ENCODE peak calls at places on chromosomes 12 and 14, in nine cellular contexts. One of them, this sample, is unnamed.

GRCh38 chr14:74401504-74402241 is 24.3 kb downstream of the SYNDIG1L start:
- DNase-seq in NAMALWA: peak; percentile 82
- DNase-seq in cardiac septum: peak; percentile 80
- DNase-seq in HEK293T: no peak
- DNase-seq in GM12878: peak; percentile 45
- DNase-seq in AG09309: no peak
- DNase-seq in T47D: no peak
- DNase-seq in heart right ventricle: peak; percentile 21
- DNase-seq in hippocampal formation: no peak
- DNase-seq in this sample: no peak

GRCh38 chr12:52656616-52657015 is 4.6 kb upstream of the KRT2 start:
- DNase-seq in NAMALWA: no peak
- DNase-seq in cardiac septum: no peak
- DNase-seq in HEK293T: no peak
- DNase-seq in GM12878: no peak
- DNase-seq in AG09309: no peak
- DNase-seq in T47D: no peak
- DNase-seq in heart right ventricle: no peak
- DNase-seq in hippocampal formation: no peak
- DNase-seq in this sample: no peak

GRCh38 chr14:105145381-105146180 is 23.0 kb downstream of the JAG2 start:
- DNase-seq in NAMALWA: no peak
- DNase-seq in cardiac septum: no peak
- DNase-seq in HEK293T: no peak
- DNase-seq in GM12878: no peak
- DNase-seq in AG09309: no peak
- DNase-seq in T47D: no peak
- DNase-seq in heart right ventricle: no peak
- DNase-seq in hippocampal formation: no peak
- DNase-seq in this sample: no peak

GRCh38 chr14:51479584-51480305 is 172.0 kb upstream of the FRMD6 start:
- DNase-seq in NAMALWA: no peak
- DNase-seq in cardiac septum: no peak
- DNase-seq in HEK293T: no peak
- DNase-seq in GM12878: peak; percentile 9
- DNase-seq in AG09309: no peak
- DNase-seq in T47D: no peak
- DNase-seq in heart right ventricle: peak; percentile 18
- DNase-seq in hippocampal formation: no peak
- DNase-seq in this sample: no peak

GRCh38 chr12:43578782-43579181 is 26.8 kb upstream of the ADAMTS20 start:
- DNase-seq in NAMALWA: no peak
- DNase-seq in cardiac septum: no peak
- DNase-seq in HEK293T: no peak
- DNase-seq in GM12878: no peak
- DNase-seq in AG09309: no peak
- DNase-seq in T47D: no peak
- DNase-seq in heart right ventricle: no peak
- DNase-seq in hippocampal formation: no peak
- DNase-seq in this sample: no peak

GRCh38 chr14:65352964-65353530 is 59.5 kb upstream of the FUT8 start:
- DNase-seq in NAMALWA: peak; percentile 68
- DNase-seq in cardiac septum: no peak
- DNase-seq in HEK293T: no peak
- DNase-seq in GM12878: no peak
- DNase-seq in AG09309: no peak
- DNase-seq in T47D: no peak
- DNase-seq in heart right ventricle: no peak
- DNase-seq in hippocampal formation: no peak
- DNase-seq in this sample: no peak

GRCh38 chr14:78593949-78594348 is 423.8 kb downstream of the NRXN3 start:
- DNase-seq in NAMALWA: no peak
- DNase-seq in cardiac septum: no peak
- DNase-seq in HEK293T: no peak
- DNase-seq in GM12878: no peak
- DNase-seq in AG09309: no peak
- DNase-seq in T47D: no peak
- DNase-seq in heart right ventricle: no peak
- DNase-seq in hippocampal formation: no peak
- DNase-seq in this sample: peak; percentile 49

GRCh38 chr14:55957950-55958349 is 160.3 kb upstream of the PELI2 start:
- DNase-seq in NAMALWA: no peak
- DNase-seq in cardiac septum: no peak
- DNase-seq in HEK293T: no peak
- DNase-seq in GM12878: no peak
- DNase-seq in AG09309: no peak
- DNase-seq in T47D: no peak
- DNase-seq in heart right ventricle: no peak
- DNase-seq in hippocampal formation: no peak
- DNase-seq in this sample: peak; percentile 37

GRCh38 chr12:47781479-47782371 is 8.7 kb downstream of the SLC48A1 start:
- DNase-seq in NAMALWA: no peak
- DNase-seq in cardiac septum: no peak
- DNase-seq in HEK293T: no peak
- DNase-seq in GM12878: no peak
- DNase-seq in AG09309: no peak
- DNase-seq in T47D: peak; percentile 82
- DNase-seq in heart right ventricle: no peak
- DNase-seq in hippocampal formation: no peak
- DNase-seq in this sample: no peak

GRCh38 chr12:106195638-106196037 is 52.2 kb downstream of the CKAP4 start:
- DNase-seq in NAMALWA: no peak
- DNase-seq in cardiac septum: no peak
- DNase-seq in HEK293T: no peak
- DNase-seq in GM12878: no peak
- DNase-seq in AG09309: peak; percentile 77
- DNase-seq in T47D: no peak
- DNase-seq in heart right ventricle: peak; percentile 16
- DNase-seq in hippocampal formation: peak; percentile 50
- DNase-seq in this sample: no peak

GRCh38 chr12:104387190-104387589 is 69.6 kb upstream of the CHST11 start:
- DNase-seq in NAMALWA: no peak
- DNase-seq in cardiac septum: no peak
- DNase-seq in HEK293T: peak; percentile 20
- DNase-seq in GM12878: no peak
- DNase-seq in AG09309: no peak
- DNase-seq in T47D: no peak
- DNase-seq in heart right ventricle: peak; percentile 22
- DNase-seq in hippocampal formation: no peak
- DNase-seq in this sample: no peak

GRCh38 chr12:47032644-47033043 is 46.8 kb upstream of the PCED1B start:
- DNase-seq in NAMALWA: peak; percentile 59
- DNase-seq in cardiac septum: no peak
- DNase-seq in HEK293T: peak; percentile 8
- DNase-seq in GM12878: no peak
- DNase-seq in AG09309: peak; percentile 44
- DNase-seq in T47D: no peak
- DNase-seq in heart right ventricle: peak; percentile 22
- DNase-seq in hippocampal formation: no peak
- DNase-seq in this sample: no peak

GRCh38 chr12:56256326-56256960 is 1.7 kb downstream of the ANKRD52 start:
- DNase-seq in NAMALWA: no peak
- DNase-seq in cardiac septum: no peak
- DNase-seq in HEK293T: no peak
- DNase-seq in GM12878: no peak
- DNase-seq in AG09309: no peak
- DNase-seq in T47D: no peak
- DNase-seq in heart right ventricle: no peak
- DNase-seq in hippocampal formation: no peak
- DNase-seq in this sample: no peak

GRCh38 chr14:48456051-48456450 is 780.6 kb upstream of the MDGA2 start:
- DNase-seq in NAMALWA: no peak
- DNase-seq in cardiac septum: no peak
- DNase-seq in HEK293T: no peak
- DNase-seq in GM12878: no peak
- DNase-seq in AG09309: no peak
- DNase-seq in T47D: no peak
- DNase-seq in heart right ventricle: no peak
- DNase-seq in hippocampal formation: no peak
- DNase-seq in this sample: no peak

GRCh38 chr14:21104448-21105060 is 3.7 kb downstream of the TMEM253 start:
- DNase-seq in NAMALWA: peak; percentile 79
- DNase-seq in cardiac septum: peak; percentile 87
- DNase-seq in HEK293T: peak; percentile 74
- DNase-seq in GM12878: no peak
- DNase-seq in AG09309: no peak
- DNase-seq in T47D: no peak
- DNase-seq in heart right ventricle: peak; percentile 73
- DNase-seq in hippocampal formation: peak; percentile 77
- DNase-seq in this sample: peak; percentile 75

GRCh38 chr14:103688906-103689902 is 26.0 kb downstream of the XRCC3 start:
- DNase-seq in NAMALWA: peak; percentile 86
- DNase-seq in cardiac septum: no peak
- DNase-seq in HEK293T: no peak
- DNase-seq in GM12878: peak; percentile 53
- DNase-seq in AG09309: no peak
- DNase-seq in T47D: no peak
- DNase-seq in heart right ventricle: no peak
- DNase-seq in hippocampal formation: peak; percentile 58
- DNase-seq in this sample: peak; percentile 31

GRCh38 chr12:7439579-7440505 is 4.1 kb downstream of the CD163L1 start:
- DNase-seq in NAMALWA: no peak
- DNase-seq in cardiac septum: peak; percentile 81
- DNase-seq in HEK293T: peak; percentile 32
- DNase-seq in GM12878: no peak
- DNase-seq in AG09309: no peak
- DNase-seq in T47D: no peak
- DNase-seq in heart right ventricle: peak; percentile 8
- DNase-seq in hippocampal formation: no peak
- DNase-seq in this sample: no peak

GRCh38 chr12:509494-509893 is 49.8 kb downstream of the B4GALNT3 start:
- DNase-seq in NAMALWA: no peak
- DNase-seq in cardiac septum: peak; percentile 73
- DNase-seq in HEK293T: no peak
- DNase-seq in GM12878: no peak
- DNase-seq in AG09309: no peak
- DNase-seq in T47D: no peak
- DNase-seq in heart right ventricle: no peak
- DNase-seq in hippocampal formation: no peak
- DNase-seq in this sample: no peak

GRCh38 chr14:54025661-54026060 is 69.0 kb upstream of the BMP4 start:
- DNase-seq in NAMALWA: peak; percentile 34
- DNase-seq in cardiac septum: no peak
- DNase-seq in HEK293T: peak; percentile 28
- DNase-seq in GM12878: no peak
- DNase-seq in AG09309: peak; percentile 3
- DNase-seq in T47D: peak; percentile 48
- DNase-seq in heart right ventricle: peak; percentile 3
- DNase-seq in hippocampal formation: no peak
- DNase-seq in this sample: no peak

GRCh38 chr12:108367436-108367835 is 28.3 kb upstream of the CMKLR1 start:
- DNase-seq in NAMALWA: no peak
- DNase-seq in cardiac septum: no peak
- DNase-seq in HEK293T: no peak
- DNase-seq in GM12878: no peak
- DNase-seq in AG09309: peak; percentile 86
- DNase-seq in T47D: no peak
- DNase-seq in heart right ventricle: no peak
- DNase-seq in hippocampal formation: no peak
- DNase-seq in this sample: peak; percentile 28

GRCh38 chr14:103969961-103970360 is 27.6 kb upstream of the RD3L start:
- DNase-seq in NAMALWA: no peak
- DNase-seq in cardiac septum: no peak
- DNase-seq in HEK293T: no peak
- DNase-seq in GM12878: no peak
- DNase-seq in AG09309: no peak
- DNase-seq in T47D: no peak
- DNase-seq in heart right ventricle: no peak
- DNase-seq in hippocampal formation: no peak
- DNase-seq in this sample: no peak

GRCh38 chr12:107184359-107184980 is 91.1 kb upstream of the CRY1 start:
- DNase-seq in NAMALWA: no peak
- DNase-seq in cardiac septum: no peak
- DNase-seq in HEK293T: peak; percentile 24
- DNase-seq in GM12878: no peak
- DNase-seq in AG09309: no peak
- DNase-seq in T47D: no peak
- DNase-seq in heart right ventricle: no peak
- DNase-seq in hippocampal formation: no peak
- DNase-seq in this sample: no peak

GRCh38 chr12:122049827-122050226 is 28.1 kb downstream of the BCL7A start:
- DNase-seq in NAMALWA: no peak
- DNase-seq in cardiac septum: no peak
- DNase-seq in HEK293T: no peak
- DNase-seq in GM12878: no peak
- DNase-seq in AG09309: no peak
- DNase-seq in T47D: no peak
- DNase-seq in heart right ventricle: no peak
- DNase-seq in hippocampal formation: no peak
- DNase-seq in this sample: no peak

GRCh38 chr14:100305446-100306255 is 593 bp downstream of the SLC25A29 start:
- DNase-seq in NAMALWA: no peak
- DNase-seq in cardiac septum: no peak
- DNase-seq in HEK293T: no peak
- DNase-seq in GM12878: no peak
- DNase-seq in AG09309: no peak
- DNase-seq in T47D: peak; percentile 64
- DNase-seq in heart right ventricle: peak; percentile 21
- DNase-seq in hippocampal formation: no peak
- DNase-seq in this sample: no peak

GRCh38 chr14:90416649-90417237 is 19.9 kb downstream of the CALM1 start:
- DNase-seq in NAMALWA: no peak
- DNase-seq in cardiac septum: no peak
- DNase-seq in HEK293T: no peak
- DNase-seq in GM12878: no peak
- DNase-seq in AG09309: no peak
- DNase-seq in T47D: no peak
- DNase-seq in heart right ventricle: no peak
- DNase-seq in hippocampal formation: no peak
- DNase-seq in this sample: no peak

GRCh38 chr12:27705263-27705662 is 5.4 kb upstream of the MRPS35 start:
- DNase-seq in NAMALWA: no peak
- DNase-seq in cardiac septum: no peak
- DNase-seq in HEK293T: no peak
- DNase-seq in GM12878: no peak
- DNase-seq in AG09309: no peak
- DNase-seq in T47D: no peak
- DNase-seq in heart right ventricle: no peak
- DNase-seq in hippocampal formation: no peak
- DNase-seq in this sample: no peak

GRCh38 chr12:112219195-112219594 is 93.8 kb downstream of the TRAFD1 start:
- DNase-seq in NAMALWA: no peak
- DNase-seq in cardiac septum: no peak
- DNase-seq in HEK293T: no peak
- DNase-seq in GM12878: no peak
- DNase-seq in AG09309: no peak
- DNase-seq in T47D: no peak
- DNase-seq in heart right ventricle: no peak
- DNase-seq in hippocampal formation: no peak
- DNase-seq in this sample: no peak

GRCh38 chr12:64900540-64900939 is 76.1 kb downstream of the TBC1D30 start:
- DNase-seq in NAMALWA: no peak
- DNase-seq in cardiac septum: no peak
- DNase-seq in HEK293T: no peak
- DNase-seq in GM12878: no peak
- DNase-seq in AG09309: no peak
- DNase-seq in T47D: no peak
- DNase-seq in heart right ventricle: no peak
- DNase-seq in hippocampal formation: no peak
- DNase-seq in this sample: no peak

GRCh38 chr12:117058442-117059072 is 40.7 kb downstream of the TESC start:
- DNase-seq in NAMALWA: no peak
- DNase-seq in cardiac septum: no peak
- DNase-seq in HEK293T: no peak
- DNase-seq in GM12878: no peak
- DNase-seq in AG09309: no peak
- DNase-seq in T47D: no peak
- DNase-seq in heart right ventricle: no peak
- DNase-seq in hippocampal formation: no peak
- DNase-seq in this sample: no peak

GRCh38 chr12:14950982-14951746 is 10.2 kb downstream of the ARHGDIB start:
- DNase-seq in NAMALWA: no peak
- DNase-seq in cardiac septum: no peak
- DNase-seq in HEK293T: no peak
- DNase-seq in GM12878: no peak
- DNase-seq in AG09309: no peak
- DNase-seq in T47D: no peak
- DNase-seq in heart right ventricle: peak; percentile 43
- DNase-seq in hippocampal formation: no peak
- DNase-seq in this sample: no peak

GRCh38 chr12:77837876-77838291 is 7.2 kb downstream of the NAV3 start:
- DNase-seq in NAMALWA: no peak
- DNase-seq in cardiac septum: no peak
- DNase-seq in HEK293T: no peak
- DNase-seq in GM12878: no peak
- DNase-seq in AG09309: no peak
- DNase-seq in T47D: no peak
- DNase-seq in heart right ventricle: peak; percentile 57
- DNase-seq in hippocampal formation: no peak
- DNase-seq in this sample: peak; percentile 32